ENCODE peak calls at places on chromosomes 3 and 15, in four cellular contexts. U, T, A and H are unnamed samples.

GRCh38 chr3:115272036-115272824 is 125.1 kb upstream of the ZBTB20 start:
- DNase-seq in U (no peak), T (no peak), A (no peak), H (no peak)

GRCh38 chr3:32083901-32084300 is 22.5 kb upstream of the GPD1L start:
- DNase-seq in U (no peak), A (no peak), T (no peak), H (no peak)

GRCh38 chr3:94159062-94159726 is 96.3 kb downstream of the NSUN3 start:
- DNase-seq in T (no peak), U (no peak), A (no peak), H (no peak)

GRCh38 chr15:90818251-90819210 is 49.9 kb upstream of the FURIN start:
- DNase-seq in A (peak), U (peak), T (peak), H (no peak)

GRCh38 chr3:78911394-78911793 is 856.4 kb downstream of the ROBO1 start:
- DNase-seq in A (no peak), T (no peak), U (no peak), H (no peak)

GRCh38 chr3:179450321-179450720 is 949 bp downstream of the GNB4 start:
- DNase-seq in U (no peak), A (no peak), T (no peak), H (no peak)

GRCh38 chr3:117059054-117059989 is 349.7 kb downstream of the TUSC7 start:
- DNase-seq in U (no peak), T (no peak), A (no peak), H (no peak)

GRCh38 chr15:53389271-53389670 is 370.2 kb downstream of the WDR72 start:
- DNase-seq in T (no peak), U (no peak), A (no peak), H (peak)

GRCh38 chr3:36969540-36970432 is 23.1 kb downstream of the EPM2AIP1 start:
- DNase-seq in T (peak), U (no peak), A (peak), H (peak)

GRCh38 chr15:57133127-57133968 is 214.9 kb downstream of the TCF12 start:
- DNase-seq in A (no peak), U (no peak), T (no peak), H (peak)